ENCODE peak calls at places on chromosomes 4 and X, in eight cellular contexts. Y is pancreas; Q is CD4-positive, CD25-positive, alpha-beta regulatory T cell; Z is upper lobe of right lung; J is right atrium auricular region; S is psoas muscle; U is epithelial cell of proximal tubule; P is dorsolateral prefrontal cortex. D is an unnamed sample.
A peak's percentile ranks its signal among the peaks of the same experiment; 100 is the strongest.

GRCh38 chr4:148029781-148030180 is 297.9 kb downstream of the ARHGAP10 start:
- DNase-seq in Z (no peak), Y (no peak), S (no peak), U (no peak), P (no peak), J (no peak), Q (no peak), D (no peak)

GRCh38 chr4:17469931-17470674 is 41.8 kb downstream of the QDPR start:
- DNase-seq in Z (no peak), J (no peak), S (no peak), U (no peak), Q (no peak), P (no peak), Y (no peak), D (no peak)

GRCh38 chrX:116873678-116874077 is 410.9 kb upstream of the CT83 start:
- DNase-seq in Z (no peak), J (no peak), Y (no peak), U (peak; percentile 25), Q (no peak), P (no peak), S (no peak), D (no peak)

GRCh38 chr4:169079942-169080827 is 70.1 kb upstream of the CBR4 start:
- DNase-seq in U (no peak), S (peak; percentile 40), Z (peak; percentile 66), Y (no peak), J (peak; percentile 63), P (no peak), Q (no peak), D (peak; percentile 85)

GRCh38 chr4:95087657-95088455 is 330.1 kb downstream of the BMPR1B start:
- DNase-seq in J (no peak), U (no peak), P (no peak), Y (no peak), Q (no peak), S (no peak), Z (no peak), D (no peak)

GRCh38 chr4:4788573-4788972 is 70.9 kb upstream of the MSX1 start:
- DNase-seq in U (no peak), S (no peak), J (no peak), Q (no peak), P (no peak), Y (no peak), Z (no peak), D (no peak)

GRCh38 chrX:12825801-12826200 is 34.6 kb downstream of the PRPS2 start:
- DNase-seq in P (no peak), Q (no peak), Y (no peak), S (no peak), Z (no peak), J (no peak), U (peak; percentile 30), D (no peak)

GRCh38 chrX:19566359-19567141 is 51.2 kb upstream of the MAP3K15 start:
- DNase-seq in Q (no peak), J (no peak), U (no peak), Y (no peak), S (no peak), P (no peak), Z (no peak), D (no peak)

GRCh38 chrX:108541286-108541685 is 101.6 kb downstream of the COL4A5 start:
- DNase-seq in P (no peak), Q (no peak), J (no peak), Z (no peak), U (no peak), S (no peak), Y (no peak), D (no peak)

GRCh38 chr4:165756831-165757230 is 116.2 kb upstream of the TLL1 start:
- DNase-seq in U (no peak), Z (no peak), S (no peak), Q (no peak), Y (no peak), P (no peak), J (no peak), D (no peak)

GRCh38 chrX:21770631-21771321 is 12.9 kb upstream of the SMPX start:
- DNase-seq in U (no peak), P (no peak), Q (no peak), Y (no peak), J (no peak), S (no peak), Z (no peak), D (no peak)

DNA sequence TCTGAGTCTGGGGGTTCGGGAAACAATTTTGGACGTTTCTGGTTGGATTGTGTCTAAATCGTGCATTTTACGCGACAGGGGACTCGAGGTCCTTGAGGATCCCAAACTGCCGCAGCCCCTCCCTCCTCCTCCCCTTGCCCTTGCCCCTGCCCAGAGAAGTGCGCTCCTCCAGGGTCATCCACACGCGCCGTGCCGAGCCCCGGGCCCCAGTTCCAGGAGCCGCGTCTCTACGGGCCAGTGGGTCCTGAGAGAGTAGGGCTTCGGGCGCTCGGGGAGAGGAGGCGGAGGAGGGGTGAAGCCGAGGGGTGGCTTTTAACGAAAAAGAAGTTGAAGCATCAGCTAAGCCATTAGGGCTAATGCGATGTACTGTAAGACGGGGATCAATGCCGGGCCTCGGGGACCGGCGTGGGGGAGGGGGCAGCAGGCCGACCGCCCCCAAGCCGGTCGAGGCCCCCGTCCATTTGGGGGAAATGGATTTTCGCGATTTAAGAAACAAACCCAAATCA is 13.9 kb downstream of the HMX1 start:
- DNase-seq in Q (no peak), S (no peak), P (no peak), Y (peak; percentile 52), U (no peak), J (no peak), Z (no peak), D (no peak)
- H3K4me3 ChIP-seq in Q (no peak overlapping the region), S (no peak overlapping the region), P (no peak overlapping the region), Y (no peak overlapping the region), U (no peak overlapping the region), J (peak overlapping the region; percentile 33), Z (no peak overlapping the region), D (no peak overlapping the region)

DNA sequence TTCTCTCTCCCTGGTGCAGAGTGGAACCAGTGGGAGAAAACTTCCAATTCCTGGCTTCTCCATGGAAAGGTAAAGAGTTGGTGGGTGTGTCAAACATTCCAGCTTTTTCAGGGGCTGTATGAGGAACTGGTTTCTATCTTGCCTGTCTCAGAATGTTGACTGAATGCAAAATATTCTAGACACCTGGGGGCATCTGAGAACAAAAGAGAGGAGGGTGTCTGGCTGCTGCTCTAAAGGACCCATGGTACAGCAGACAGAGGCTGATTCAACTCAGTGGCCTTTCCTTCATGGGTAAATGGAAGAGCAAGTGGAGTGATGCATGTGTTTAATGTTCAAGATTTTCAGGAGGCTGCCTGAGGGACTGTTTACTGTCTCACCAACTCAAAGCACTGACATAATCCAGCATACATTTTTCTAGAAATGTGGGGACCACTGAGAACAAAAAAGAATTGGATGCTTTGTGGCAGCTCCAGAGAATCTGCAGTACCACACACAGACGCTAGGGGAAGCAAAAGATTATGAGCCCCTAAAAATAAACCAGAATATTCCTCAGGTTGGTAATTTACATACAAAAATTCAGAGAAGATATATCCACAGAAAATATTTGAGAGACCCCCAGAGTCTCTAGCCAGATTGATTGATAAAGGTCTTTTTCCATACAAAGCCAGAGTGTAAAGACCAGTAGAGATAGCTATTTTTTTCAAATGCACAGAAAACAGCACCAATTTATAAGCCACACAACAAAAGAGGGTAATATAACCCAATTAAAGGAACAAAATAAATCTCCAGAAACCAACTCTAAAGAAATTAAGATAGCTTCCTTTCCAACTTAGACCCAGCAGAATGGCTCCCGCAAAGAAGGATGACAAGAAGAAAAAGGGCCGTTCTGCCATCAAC is 48.0 kb upstream of the STARD8 start:
- DNase-seq in Y (no peak), Z (no peak), J (no peak), P (no peak), U (no peak), S (no peak), Q (no peak), D (no peak)
- H3K4me3 ChIP-seq in Y (no peak overlapping the region), Z (no peak overlapping the region), J (no peak overlapping the region), P (no peak overlapping the region), U (no peak overlapping the region), S (no peak overlapping the region), Q (no peak overlapping the region), D (no peak overlapping the region)

GRCh38 chr4:107037188-107037587 is 1.1 kb upstream of the DKK2 start:
- DNase-seq in P (peak; percentile 51), Y (peak; percentile 68), S (peak; percentile 48), Q (no peak), J (peak; percentile 59), U (no peak), Z (peak; percentile 69), D (peak; percentile 90)
- H3K4me3 ChIP-seq in P (peak overlapping the region; percentile 33), Y (no peak overlapping the region), S (peak overlapping the region; percentile 58), Q (no peak overlapping the region), J (peak overlapping the region; percentile 42), U (peak overlapping the region; percentile 11), Z (no peak overlapping the region), D (no peak overlapping the region)

DNA sequence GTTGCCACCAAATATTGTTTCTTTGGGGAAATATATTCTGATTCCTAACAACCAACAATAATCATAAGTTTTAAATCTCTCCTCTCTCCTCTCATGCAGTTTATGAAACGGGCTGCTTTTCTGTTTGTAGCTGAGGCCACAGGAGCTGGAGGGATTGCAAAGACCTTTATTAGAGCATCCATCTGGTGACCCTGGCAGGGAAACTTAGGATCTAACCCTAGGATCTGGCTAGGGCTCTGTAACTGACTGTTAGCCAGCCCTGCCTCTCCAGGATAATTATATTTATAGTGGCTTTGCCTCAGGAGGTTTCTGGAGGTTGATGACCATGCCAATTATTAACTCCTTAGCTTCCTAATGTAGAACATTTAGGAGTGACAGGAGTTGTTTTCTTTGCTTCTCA is 57.0 kb downstream of the SMAD1 start:
- DNase-seq in Q (no peak), Y (no peak), S (no peak), U (no peak), Z (no peak), J (no peak), P (no peak), D (no peak)
- H3K4me3 ChIP-seq in Q (no peak overlapping the region), Y (no peak overlapping the region), S (no peak overlapping the region), U (no peak overlapping the region), Z (no peak overlapping the region), J (no peak overlapping the region), P (no peak overlapping the region), D (no peak overlapping the region)

D was measured in lower leg skin.